ENCODE peak calls at places on chromosome 7, in seven cellular contexts. One of them, this sample, is unnamed.

GRCh38 chr7:30842542-30843451 is 68.9 kb upstream of the AQP1 start:
- DNase-seq in tibial artery: no peak
- DNase-seq in body of pancreas: no peak
- DNase-seq in mucosa of descending colon: no peak
- DNase-seq in GM20000: no peak
- DNase-seq in NCI-H2029: no peak
- DNase-seq in 8988T: no peak
- DNase-seq in this sample: no peak

GRCh38 chr7:92889081-92889480 is 52.7 kb upstream of the CDK6 start:
- DNase-seq in tibial artery: no peak
- DNase-seq in body of pancreas: no peak
- DNase-seq in mucosa of descending colon: no peak
- DNase-seq in GM20000: no peak
- DNase-seq in NCI-H2029: no peak
- DNase-seq in 8988T: no peak
- DNase-seq in this sample: no peak

GRCh38 chr7:98206451-98207330 is 4.5 kb upstream of the BHLHA15 start:
- DNase-seq in tibial artery: no peak
- DNase-seq in body of pancreas: no peak
- DNase-seq in mucosa of descending colon: peak; percentile 35
- DNase-seq in GM20000: no peak
- DNase-seq in NCI-H2029: no peak
- DNase-seq in 8988T: no peak
- DNase-seq in this sample: no peak

GRCh38 chr7:151137841-151138540 is 29.5 kb downstream of the GBX1 start:
- DNase-seq in tibial artery: no peak
- DNase-seq in body of pancreas: no peak
- DNase-seq in mucosa of descending colon: no peak
- DNase-seq in GM20000: peak; percentile 28
- DNase-seq in NCI-H2029: no peak
- DNase-seq in 8988T: no peak
- DNase-seq in this sample: no peak

GRCh38 chr7:45689011-45689796 is 115.0 kb downstream of the ADCY1 start:
- DNase-seq in tibial artery: no peak
- DNase-seq in body of pancreas: no peak
- DNase-seq in mucosa of descending colon: no peak
- DNase-seq in GM20000: no peak
- DNase-seq in NCI-H2029: no peak
- DNase-seq in 8988T: peak; percentile 48
- DNase-seq in this sample: no peak

GRCh38 chr7:2710256-2710655 is 22.3 kb downstream of the AMZ1 start:
- DNase-seq in tibial artery: no peak
- DNase-seq in body of pancreas: no peak
- DNase-seq in mucosa of descending colon: peak; percentile 71
- DNase-seq in GM20000: peak; percentile 87
- DNase-seq in NCI-H2029: no peak
- DNase-seq in 8988T: no peak
- DNase-seq in this sample: no peak

GRCh38 chr7:44994877-44995554 is 5.0 kb upstream of the CCM2 start:
- DNase-seq in tibial artery: no peak
- DNase-seq in body of pancreas: no peak
- DNase-seq in mucosa of descending colon: no peak
- DNase-seq in GM20000: peak; percentile 39
- DNase-seq in NCI-H2029: no peak
- DNase-seq in 8988T: no peak
- DNase-seq in this sample: no peak

GRCh38 chr7:8089036-8089780 is 120.6 kb downstream of the GLCCI1 start:
- DNase-seq in tibial artery: no peak
- DNase-seq in body of pancreas: no peak
- DNase-seq in mucosa of descending colon: no peak
- DNase-seq in GM20000: no peak
- DNase-seq in NCI-H2029: no peak
- DNase-seq in 8988T: no peak
- DNase-seq in this sample: no peak

GRCh38 chr7:79923953-79924352 is 210.7 kb upstream of the GNAI1 start:
- DNase-seq in tibial artery: no peak
- DNase-seq in body of pancreas: no peak
- DNase-seq in mucosa of descending colon: no peak
- DNase-seq in GM20000: no peak
- DNase-seq in NCI-H2029: no peak
- DNase-seq in 8988T: no peak
- DNase-seq in this sample: no peak

This sample was measured in activated naive CD8-positive, alpha-beta T cell treated with anti-CD3 and anti-CD28 coated beads, Interleukin-2, amount 50 U/mL, for 16 hours.